ENCODE peak calls at places on chromosomes 3 and 15, in four cellular contexts. One of them, this sample, is unnamed.

GRCh38 chr3:66253790-66254620 is 33.2 kb downstream of the SLC25A26 start:
- DNase-seq in B cell: peak
- DNase-seq in Ammon's horn: peak
- DNase-seq in RWPE1: peak
- DNase-seq in this sample: no peak

GRCh38 chr3:189188466-189188865 is 16.7 kb downstream of the TPRG1 start:
- DNase-seq in B cell: no peak
- DNase-seq in Ammon's horn: no peak
- DNase-seq in RWPE1: no peak
- DNase-seq in this sample: no peak

GRCh38 chr3:150840733-150841515 is 64.3 kb downstream of the MINDY4B start:
- DNase-seq in B cell: no peak
- DNase-seq in Ammon's horn: no peak
- DNase-seq in RWPE1: no peak
- DNase-seq in this sample: no peak

GRCh38 chr3:74643636-74644035 is 29.2 kb upstream of the CNTN3 start:
- DNase-seq in B cell: no peak
- DNase-seq in Ammon's horn: peak
- DNase-seq in RWPE1: no peak
- DNase-seq in this sample: peak

GRCh38 chr15:34603095-34603494 is 19.6 kb upstream of the GOLGA8B start:
- DNase-seq in B cell: no peak
- DNase-seq in Ammon's horn: no peak
- DNase-seq in RWPE1: no peak
- DNase-seq in this sample: no peak

GRCh38 chr3:47227678-47228077 is 54.9 kb downstream of the KIF9 start:
- DNase-seq in B cell: peak
- DNase-seq in Ammon's horn: peak
- DNase-seq in RWPE1: no peak
- DNase-seq in this sample: no peak

GRCh38 chr3:172221550-172221949 is 182.2 kb downstream of the FNDC3B start:
- DNase-seq in B cell: no peak
- DNase-seq in Ammon's horn: no peak
- DNase-seq in RWPE1: peak
- DNase-seq in this sample: no peak

GRCh38 chr15:66670198-66670597 is 31.8 kb upstream of the SMAD6 start:
- DNase-seq in B cell: no peak
- DNase-seq in Ammon's horn: no peak
- DNase-seq in RWPE1: no peak
- DNase-seq in this sample: no peak

GRCh38 chr3:64441861-64442260 is 216.6 kb upstream of the PRICKLE2 start:
- DNase-seq in B cell: no peak
- DNase-seq in Ammon's horn: no peak
- DNase-seq in RWPE1: no peak
- DNase-seq in this sample: peak

GRCh38 chr3:45994661-45995369 is 809 bp downstream of the FYCO1 start:
- DNase-seq in B cell: peak
- DNase-seq in Ammon's horn: no peak
- DNase-seq in RWPE1: peak
- DNase-seq in this sample: no peak

GRCh38 chr15:98151098-98151497 is 190.6 kb downstream of the ARRDC4 start:
- DNase-seq in B cell: no peak
- DNase-seq in Ammon's horn: no peak
- DNase-seq in RWPE1: no peak
- DNase-seq in this sample: no peak

This sample was measured in pancreas.